ENCODE peak calls at places on chromosomes 16 and 17, in five cellular contexts. One of them, this sample, is unnamed.
A peak's percentile ranks its signal among the peaks of the same experiment; 100 is the strongest.

GRCh38 chr17:56699186-56699895 is 105.8 kb downstream of the NOG start:
- DNase-seq in HFFc6: peak; percentile 99
- DNase-seq in nephron progenitor cell: peak; percentile 55
- DNase-seq in suprapubic skin: peak; percentile 81
- DNase-seq in WTC11: peak; percentile 51
- DNase-seq in this sample: no peak

GRCh38 chr17:266701-267656 is 85.5 kb upstream of the DOC2B start:
- DNase-seq in HFFc6: no peak
- DNase-seq in nephron progenitor cell: no peak
- DNase-seq in suprapubic skin: peak; percentile 53
- DNase-seq in WTC11: no peak
- DNase-seq in this sample: no peak

GRCh38 chr16:12435730-12436129 is 368.0 kb downstream of the CPPED1 start:
- DNase-seq in HFFc6: no peak
- DNase-seq in nephron progenitor cell: no peak
- DNase-seq in suprapubic skin: no peak
- DNase-seq in WTC11: no peak
- DNase-seq in this sample: no peak

GRCh38 chr16:62041401-62041800 is 5.2 kb upstream of the CDH8 start:
- DNase-seq in HFFc6: peak; percentile 1
- DNase-seq in nephron progenitor cell: peak; percentile 36
- DNase-seq in suprapubic skin: no peak
- DNase-seq in WTC11: peak; percentile 34
- DNase-seq in this sample: no peak

GRCh38 chr16:2692948-2693651 is 10.8 kb downstream of the KCTD5 start:
- DNase-seq in HFFc6: no peak
- DNase-seq in nephron progenitor cell: peak; percentile 31
- DNase-seq in suprapubic skin: no peak
- DNase-seq in WTC11: peak; percentile 60
- DNase-seq in this sample: no peak

GRCh38 chr17:4675791-4676190 is 28.1 kb downstream of the PELP1 start:
- DNase-seq in HFFc6: no peak
- DNase-seq in nephron progenitor cell: no peak
- DNase-seq in suprapubic skin: no peak
- DNase-seq in WTC11: no peak
- DNase-seq in this sample: no peak

GRCh38 chr16:62035115-62036092 is 834 bp downstream of the CDH8 start:
- DNase-seq in HFFc6: no peak
- DNase-seq in nephron progenitor cell: peak; percentile 64
- DNase-seq in suprapubic skin: no peak
- DNase-seq in WTC11: peak; percentile 73
- DNase-seq in this sample: no peak

GRCh38 chr17:19004601-19005441 is at the start of gene FAM83G:
- DNase-seq in HFFc6: peak; percentile 63
- DNase-seq in nephron progenitor cell: peak; percentile 58
- DNase-seq in suprapubic skin: no peak
- DNase-seq in WTC11: peak; percentile 76
- DNase-seq in this sample: peak; percentile 87

GRCh38 chr17:76408037-76408849 is 23.8 kb downstream of the SPHK1 start:
- DNase-seq in HFFc6: peak; percentile 23
- DNase-seq in nephron progenitor cell: peak; percentile 71
- DNase-seq in suprapubic skin: no peak
- DNase-seq in WTC11: peak; percentile 82
- DNase-seq in this sample: no peak

GRCh38 chr16:70018254-70018653 is 67.1 kb downstream of the CLEC18A start:
- DNase-seq in HFFc6: no peak
- DNase-seq in nephron progenitor cell: no peak
- DNase-seq in suprapubic skin: no peak
- DNase-seq in WTC11: peak; percentile 25
- DNase-seq in this sample: no peak

GRCh38 chr16:69150146-69150865 is 17.9 kb downstream of the UTP4 start:
- DNase-seq in HFFc6: peak; percentile 62
- DNase-seq in nephron progenitor cell: peak; percentile 50
- DNase-seq in suprapubic skin: no peak
- DNase-seq in WTC11: peak; percentile 56
- DNase-seq in this sample: no peak

GRCh38 chr16:75614247-75614897 is 8.7 kb downstream of the ADAT1 start:
- DNase-seq in HFFc6: peak; percentile 90
- DNase-seq in nephron progenitor cell: no peak
- DNase-seq in suprapubic skin: no peak
- DNase-seq in WTC11: no peak
- DNase-seq in this sample: no peak

GRCh38 chr17:80109713-80110446 is 8.5 kb downstream of the GAA start:
- DNase-seq in HFFc6: no peak
- DNase-seq in nephron progenitor cell: no peak
- DNase-seq in suprapubic skin: peak; percentile 76
- DNase-seq in WTC11: peak; percentile 9
- DNase-seq in this sample: no peak

GRCh38 chr16:1543085-1543896 is 9.8 kb downstream of the TMEM204 start:
- DNase-seq in HFFc6: peak; percentile 86
- DNase-seq in nephron progenitor cell: peak; percentile 61
- DNase-seq in suprapubic skin: no peak
- DNase-seq in WTC11: peak; percentile 41
- DNase-seq in this sample: no peak

GRCh38 chr16:11080327-11080967 is 136.1 kb downstream of the CLEC16A start:
- DNase-seq in HFFc6: no peak
- DNase-seq in nephron progenitor cell: no peak
- DNase-seq in suprapubic skin: no peak
- DNase-seq in WTC11: no peak
- DNase-seq in this sample: no peak

GRCh38 chr17:79002796-79003593 is 6.6 kb downstream of the CANT1 start:
- DNase-seq in HFFc6: no peak
- DNase-seq in nephron progenitor cell: no peak
- DNase-seq in suprapubic skin: peak; percentile 71
- DNase-seq in WTC11: no peak
- DNase-seq in this sample: peak; percentile 7

GRCh38 chr16:23940111-23940510 is 104.3 kb downstream of the PRKCB start:
- DNase-seq in HFFc6: no peak
- DNase-seq in nephron progenitor cell: no peak
- DNase-seq in suprapubic skin: no peak
- DNase-seq in WTC11: no peak
- DNase-seq in this sample: no peak

GRCh38 chr17:29247219-29247618 is 560 bp downstream of the CRYBA1 start:
- DNase-seq in HFFc6: no peak
- DNase-seq in nephron progenitor cell: no peak
- DNase-seq in suprapubic skin: no peak
- DNase-seq in WTC11: no peak
- DNase-seq in this sample: no peak

GRCh38 chr16:30565526-30565925 is 6.0 kb downstream of the ZNF688 start:
- DNase-seq in HFFc6: no peak
- DNase-seq in nephron progenitor cell: no peak
- DNase-seq in suprapubic skin: no peak
- DNase-seq in WTC11: no peak
- DNase-seq in this sample: no peak

GRCh38 chr17:46818319-46818928 is at the start of gene WNT3:
- DNase-seq in HFFc6: no peak
- DNase-seq in nephron progenitor cell: peak; percentile 63
- DNase-seq in suprapubic skin: no peak
- DNase-seq in WTC11: peak; percentile 86
- DNase-seq in this sample: no peak

GRCh38 chr16:57265850-57266530 is 18.5 kb downstream of the PLLP start:
- DNase-seq in HFFc6: no peak
- DNase-seq in nephron progenitor cell: no peak
- DNase-seq in suprapubic skin: no peak
- DNase-seq in WTC11: no peak
- DNase-seq in this sample: no peak

DNA sequence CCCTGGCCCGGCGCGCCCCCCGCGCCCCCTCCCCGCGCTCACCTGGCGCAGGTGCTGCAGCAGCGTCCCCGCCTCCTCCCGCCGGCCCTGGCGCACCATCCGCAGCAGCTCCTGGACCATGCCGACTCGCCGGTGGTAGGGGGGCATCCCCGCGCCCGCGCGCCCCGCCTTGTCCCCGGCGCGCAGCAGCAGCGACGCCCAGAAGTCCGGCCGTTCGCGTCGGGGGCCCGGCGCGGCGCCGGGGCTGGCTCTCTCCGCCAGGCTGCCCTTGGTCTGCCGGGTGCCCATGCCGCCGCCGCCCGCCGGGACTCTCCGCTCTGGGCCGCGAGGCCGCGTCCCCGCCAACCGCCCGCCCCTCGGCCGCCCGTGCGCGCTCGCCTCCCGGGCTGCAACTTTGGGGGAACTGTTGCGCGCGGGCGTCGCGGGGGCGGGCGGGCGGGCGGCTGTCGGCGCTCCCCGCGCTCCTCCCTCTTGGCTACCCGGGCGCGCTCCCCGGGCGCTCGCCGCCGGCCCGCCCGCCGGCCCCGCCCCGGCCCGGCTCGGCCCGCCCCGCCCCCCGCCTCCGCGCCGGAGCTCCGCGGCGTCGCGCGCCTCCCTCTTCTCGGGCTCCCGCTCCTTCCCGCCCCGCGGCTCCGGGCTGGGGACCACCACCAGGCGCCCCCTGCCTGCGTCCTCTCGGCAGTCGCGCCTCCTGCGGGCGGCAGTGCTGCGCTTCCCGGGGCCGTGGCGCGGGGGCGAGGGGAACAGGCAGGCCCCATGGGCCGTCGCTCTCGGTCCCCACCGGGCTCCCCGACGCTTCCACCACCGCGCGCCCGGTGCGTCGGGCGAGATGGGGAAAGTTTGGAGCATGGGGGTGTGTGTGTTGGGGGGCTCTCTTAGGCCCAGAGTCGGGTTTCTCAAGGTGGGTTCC is at the start of gene LRRC75A:
- DNase-seq in HFFc6: no peak
- DNase-seq in nephron progenitor cell: peak; percentile 87
- DNase-seq in suprapubic skin: no peak
- DNase-seq in WTC11: peak; percentile 75
- DNase-seq in this sample: no peak
- TF ChIP-seq CTCF in HFFc6: no peak
- TF ChIP-seq CTCF in nephron progenitor cell: no peak
- TF ChIP-seq CTCF in suprapubic skin: no peak
- TF ChIP-seq CTCF in WTC11: no peak
- TF ChIP-seq CTCF in this sample: no peak

DNA sequence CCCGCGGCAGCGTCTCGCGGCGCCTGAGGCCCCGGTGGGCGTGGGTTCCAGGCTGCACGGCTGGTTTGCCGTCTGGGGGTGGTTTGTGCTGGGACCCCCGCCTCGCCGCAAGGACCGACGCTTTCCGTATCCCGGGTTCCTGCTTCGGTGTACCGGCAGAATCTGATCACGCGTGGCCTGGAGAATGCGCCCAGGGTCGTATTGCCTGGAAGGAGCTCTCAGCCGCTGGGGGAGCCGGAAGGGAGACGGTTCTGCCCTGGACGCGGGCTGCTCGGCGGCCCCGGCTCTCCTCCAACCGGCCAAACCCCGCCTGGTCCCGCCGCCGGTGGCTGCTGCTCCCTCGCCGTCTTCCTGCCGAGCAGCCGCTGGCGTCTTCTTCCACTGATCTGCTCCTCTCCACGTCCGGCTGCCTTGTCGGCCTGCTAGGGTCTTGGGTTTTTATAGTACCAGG is 39.8 kb downstream of the ZNF778 start:
- DNase-seq in HFFc6: no peak
- DNase-seq in nephron progenitor cell: no peak
- DNase-seq in suprapubic skin: no peak
- DNase-seq in WTC11: peak; percentile 54
- DNase-seq in this sample: no peak
- TF ChIP-seq CTCF in HFFc6: no peak
- TF ChIP-seq CTCF in nephron progenitor cell: no peak
- TF ChIP-seq CTCF in suprapubic skin: no peak
- TF ChIP-seq CTCF in WTC11: no peak
- TF ChIP-seq CTCF in this sample: no peak

GRCh38 chr17:52546990-52547389 is 388.5 kb upstream of the CA10 start:
- DNase-seq in HFFc6: no peak
- DNase-seq in nephron progenitor cell: no peak
- DNase-seq in suprapubic skin: no peak
- DNase-seq in WTC11: no peak
- DNase-seq in this sample: no peak
- TF ChIP-seq CTCF in HFFc6: no peak
- TF ChIP-seq CTCF in nephron progenitor cell: no peak
- TF ChIP-seq CTCF in suprapubic skin: no peak
- TF ChIP-seq CTCF in WTC11: no peak
- TF ChIP-seq CTCF in this sample: no peak

DNA sequence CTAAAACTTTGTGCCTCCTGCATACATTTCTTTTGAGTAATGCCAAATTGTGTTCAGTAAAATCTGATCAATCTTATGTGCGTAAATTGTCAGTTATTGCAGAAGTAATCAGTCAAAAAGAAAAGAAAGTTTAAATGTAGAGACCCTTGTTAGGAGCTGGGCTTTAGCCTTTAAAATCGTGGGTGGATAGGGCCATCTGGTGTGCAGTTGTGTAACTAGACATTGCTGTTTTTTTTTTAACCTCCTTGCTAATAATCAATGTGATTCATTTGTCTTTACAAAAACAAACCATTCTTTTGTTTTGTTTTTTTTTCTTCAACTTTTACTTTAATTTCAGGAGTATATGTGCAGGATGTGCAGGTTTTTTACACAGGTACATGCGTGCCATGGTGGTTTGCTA is 5.3 kb upstream of the WWOX start:
- DNase-seq in HFFc6: no peak
- DNase-seq in nephron progenitor cell: no peak
- DNase-seq in suprapubic skin: no peak
- DNase-seq in WTC11: no peak
- DNase-seq in this sample: no peak
- TF ChIP-seq CTCF in HFFc6: no peak
- TF ChIP-seq CTCF in nephron progenitor cell: no peak
- TF ChIP-seq CTCF in suprapubic skin: no peak
- TF ChIP-seq CTCF in WTC11: no peak
- TF ChIP-seq CTCF in this sample: no peak

This sample was measured in omental fat pad.